ENCODE peak calls at places on chromosome 6, in six cellular contexts. J, N, E, B, T and Q are unnamed samples.

GRCh38 chr6:15110721-15111354 is 135.0 kb upstream of the JARID2 start:
- DNase-seq in B (no peak), J (no peak), E (no peak), N (no peak), T (no peak), Q (no peak)

GRCh38 chr6:37980222-37980595 is 160.7 kb downstream of the ZFAND3 start:
- DNase-seq in B (no peak), T (no peak), N (no peak), J (no peak), E (no peak), Q (no peak)

GRCh38 chr6:161254754-161255253 is 19.1 kb downstream of the AGPAT4 start:
- DNase-seq in E (no peak), J (peak; percentile 83), N (no peak), B (no peak), T (no peak), Q (no peak)

GRCh38 chr6:170183521-170183920 is 107.4 kb downstream of the DLL1 start:
- DNase-seq in B (no peak), J (no peak), E (no peak), N (no peak), T (no peak), Q (no peak)

GRCh38 chr6:102026649-102027048 is 633.1 kb downstream of the GRIK2 start:
- DNase-seq in N (no peak), J (no peak), E (no peak), T (no peak), B (no peak), Q (no peak)

GRCh38 chr6:111871207-111871606 is 2.0 kb downstream of the FYN start:
- DNase-seq in T (no peak), B (no peak), J (no peak), N (no peak), E (no peak), Q (no peak)

GRCh38 chr6:130760006-130760405 is 67.2 kb upstream of the SMLR1 start:
- DNase-seq in E (no peak), N (no peak), B (no peak), T (no peak), J (peak; percentile 7), Q (no peak)

GRCh38 chr6:80126657-80127350 is 20.3 kb downstream of the BCKDHB start:
- DNase-seq in E (no peak), T (no peak), N (no peak), J (no peak), B (no peak), Q (no peak)

GRCh38 chr6:7921071-7921470 is 10.5 kb upstream of the TXNDC5 start:
- DNase-seq in E (no peak), T (no peak), B (no peak), J (no peak), N (no peak), Q (no peak)

GRCh38 chr6:157558487-157559200 is 177.7 kb downstream of the ZDHHC14 start:
- DNase-seq in T (no peak), J (no peak), N (no peak), B (no peak), E (no peak), Q (no peak)

GRCh38 chr6:101705866-101706265 is 312.4 kb downstream of the GRIK2 start:
- DNase-seq in T (no peak), J (no peak), E (no peak), B (no peak), N (no peak), Q (no peak)

GRCh38 chr6:33620584-33621395 is at the start of gene ITPR3:
- DNase-seq in J (peak; percentile 44), T (peak; percentile 86), N (no peak), E (no peak), B (peak; percentile 72), Q (no peak)

GRCh38 chr6:21507811-21508210 is 85.7 kb upstream of the SOX4 start:
- DNase-seq in T (no peak), E (no peak), B (no peak), J (no peak), N (no peak), Q (no peak)

GRCh38 chr6:14896475-14896874 is 349.4 kb upstream of the JARID2 start:
- DNase-seq in B (no peak), N (no peak), J (no peak), T (no peak), E (no peak), Q (no peak)

GRCh38 chr6:163533443-163533842 is 118.9 kb downstream of the QKI start:
- DNase-seq in B (peak; percentile 35), T (no peak), E (no peak), N (no peak), J (no peak), Q (no peak)

GRCh38 chr6:68559716-68560115 is 75.4 kb upstream of the ADGRB3 start:
- DNase-seq in J (no peak), T (no peak), N (no peak), E (no peak), B (no peak), Q (peak; percentile 58)

GRCh38 chr6:43014434-43014909 is 423 bp downstream of the KLHDC3 start:
- DNase-seq in N (no peak), E (no peak), B (peak; percentile 14), T (no peak), J (peak; percentile 21), Q (no peak)

GRCh38 chr6:43013843-43014433 is at the start of the genes KLHDC3 and MEA1:
- DNase-seq in B (peak; percentile 94), T (peak; percentile 99), N (peak; percentile 99), E (peak; percentile 98), J (peak; percentile 99), Q (peak; percentile 94)

GRCh38 chr6:43011207-43011606 is 2.5 kb downstream of the MEA1 start:
- DNase-seq in E (no peak), N (no peak), J (no peak), T (no peak), B (no peak), Q (no peak)

GRCh38 chr6:43012364-43012763 is 1.4 kb downstream of the MEA1 start:
- DNase-seq in T (no peak), J (no peak), E (no peak), B (no peak), N (no peak), Q (no peak)

DNA sequence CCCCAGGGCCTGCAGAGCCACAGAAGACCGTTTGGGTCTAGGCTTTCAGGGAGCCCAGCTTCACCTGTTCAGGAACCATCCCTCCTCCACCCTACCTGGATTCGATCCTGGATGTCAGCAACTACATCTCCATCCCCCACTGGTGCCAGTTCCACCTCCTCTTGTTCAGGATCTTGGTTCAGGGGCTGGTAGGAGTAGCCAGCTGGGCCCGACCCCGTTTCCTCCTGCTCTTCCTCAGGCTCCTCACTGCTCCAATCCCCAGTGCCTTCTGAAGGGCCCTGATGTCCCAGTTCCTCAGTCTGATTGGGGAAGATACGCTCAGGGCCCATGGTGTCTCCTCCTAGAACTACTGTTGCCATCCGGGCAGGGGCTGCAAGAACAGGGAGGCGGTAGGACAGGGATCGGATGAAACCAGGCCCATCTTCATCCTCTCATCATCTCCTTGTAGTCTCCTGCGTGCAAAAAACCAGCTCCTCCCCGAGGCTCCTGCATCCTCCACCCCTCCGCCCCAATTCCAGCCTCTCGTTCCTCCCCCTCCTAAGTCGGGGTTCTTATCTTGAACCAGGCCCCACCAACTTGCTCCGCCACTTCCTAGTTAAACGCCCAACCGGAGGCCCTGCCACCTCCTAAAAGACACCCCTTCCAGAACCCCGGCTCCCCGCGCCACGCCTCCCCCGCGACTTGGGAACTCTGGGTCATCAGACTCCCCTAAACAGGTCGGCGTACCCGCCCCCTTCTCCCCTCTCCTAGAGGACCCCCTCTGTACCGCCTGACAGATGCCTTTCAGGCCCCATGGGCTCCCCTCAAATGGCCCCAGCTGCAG is 515 bp downstream of the MEA1 start:
- DNase-seq in J (no peak), E (no peak), B (no peak), T (no peak), N (no peak), Q (no peak)
- H3K27ac ChIP-seq in J (no peak overlapping the region), E (peak overlapping the region; percentile 77), B (peak overlapping the region; percentile 91), T (peak overlapping the region; percentile 81), N (peak overlapping the region; percentile 74), Q (peak overlapping the region; percentile 74)

DNA sequence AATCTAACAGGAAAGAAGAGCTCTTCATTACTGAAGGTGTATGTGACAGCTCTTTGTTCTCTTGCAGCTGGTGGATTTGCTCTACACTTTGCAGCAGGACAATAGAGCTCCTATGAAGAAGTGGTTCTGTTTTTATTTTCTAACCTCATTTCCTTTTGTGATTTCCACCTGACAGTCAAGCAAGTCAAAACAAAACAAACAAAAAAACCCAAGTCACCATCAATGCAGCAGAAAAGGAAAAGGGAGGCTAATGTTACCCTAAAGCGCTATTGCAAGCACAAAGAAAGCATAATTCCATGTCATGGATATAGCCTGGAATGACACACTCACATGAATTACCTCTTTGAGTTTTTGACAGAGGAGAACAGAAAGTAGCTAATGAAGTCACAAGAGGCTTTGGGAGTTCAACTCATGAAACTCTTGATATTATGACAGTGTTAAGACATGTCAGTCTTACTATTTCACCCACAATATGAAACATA is 1188.1 kb downstream of the EPHA7 start:
- DNase-seq in N (no peak), T (no peak), E (no peak), B (no peak), J (no peak), Q (no peak)
- H3K27ac ChIP-seq in N (no peak overlapping the region), T (no peak overlapping the region), E (no peak overlapping the region), B (no peak overlapping the region), J (no peak overlapping the region), Q (no peak overlapping the region)

GRCh38 chr6:146026873-146027272 is 2.0 kb upstream of the GRM1 start:
- DNase-seq in E (no peak), T (no peak), N (no peak), B (no peak), J (no peak), Q (no peak)

GRCh38 chr6:146029573-146030184 is 817 bp downstream of the GRM1 start:
- DNase-seq in B (no peak), T (peak; percentile 41), N (no peak), J (no peak), E (no peak), Q (no peak)

GRCh38 chr6:146027586-146028249 is 1.1 kb upstream of the GRM1 start:
- DNase-seq in N (no peak), E (no peak), T (peak; percentile 29), B (no peak), J (peak; percentile 30), Q (no peak)

GRCh38 chr6:146028250-146028789 is 542 bp upstream of the GRM1 start:
- DNase-seq in N (no peak), B (peak; percentile 12), E (no peak), J (peak; percentile 87), T (peak; percentile 80), Q (peak; percentile 39)

DNA sequence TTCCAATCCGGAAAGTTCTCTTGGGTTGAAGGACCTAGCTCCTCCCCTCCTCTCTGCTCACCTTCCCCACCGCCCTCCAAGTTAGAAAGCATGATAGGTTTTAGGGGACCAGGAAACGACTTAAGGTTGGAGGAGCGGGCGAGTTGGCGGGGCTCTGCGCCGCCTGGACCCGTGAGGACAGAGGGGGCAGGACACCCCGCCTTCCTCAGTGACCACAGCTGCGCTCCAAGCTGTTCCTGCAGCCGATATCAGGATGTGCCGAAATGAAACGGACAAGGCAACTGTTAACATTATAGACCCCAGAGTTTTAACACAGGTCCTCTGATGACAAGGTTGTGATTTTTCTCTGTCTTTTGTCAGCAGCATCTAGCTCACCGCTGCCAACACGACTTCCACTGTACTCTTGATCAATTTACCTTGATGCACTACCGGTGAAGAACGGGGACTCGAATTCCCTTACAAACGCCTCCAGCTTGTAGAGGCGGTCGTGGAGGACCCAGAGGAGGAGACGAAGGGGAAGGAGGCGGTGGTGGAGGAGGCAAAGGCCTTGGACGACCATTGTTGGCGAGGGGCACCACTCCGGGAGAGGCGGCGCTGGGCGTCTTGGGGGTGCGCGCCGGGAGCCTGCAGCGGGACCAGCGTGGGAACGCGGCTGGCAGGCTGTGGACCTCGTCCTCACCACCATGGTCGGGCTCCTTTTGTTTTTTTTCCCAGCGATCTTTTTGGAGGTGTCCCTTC is at the start of gene GRM1:
- DNase-seq in B (no peak), T (peak; percentile 68), J (no peak), N (no peak), E (no peak), Q (no peak)
- H3K27ac ChIP-seq in B (no peak within 1 kb of the TSS), T (no peak within 1 kb of the TSS), J (no peak within 1 kb of the TSS), N (no peak within 1 kb of the TSS), E (no peak within 1 kb of the TSS), Q (no peak within 1 kb of the TSS)

GRCh38 chr6:6700421-6700820 is 111.9 kb downstream of the LY86 start:
- DNase-seq in T (no peak), J (no peak), N (no peak), E (no peak), B (no peak), Q (no peak)
- H3K27ac ChIP-seq in T (peak overlapping the region; percentile 71), J (no peak overlapping the region), N (no peak overlapping the region), E (peak overlapping the region; percentile 78), B (peak overlapping the region; percentile 12), Q (no peak overlapping the region)